ENCODE peak calls at places on chromosomes 2 and 18, in five cellular contexts. H, R, M, N and A are unnamed samples.

GRCh38 chr2:68835636-68836035 is 35.6 kb downstream of the BMP10 start:
- DNase-seq in H (no peak), R (no peak), M (no peak), N (no peak), A (no peak)

GRCh38 chr2:191512202-191512601 is 165.7 kb upstream of the NABP1 start:
- DNase-seq in H (no peak), R (no peak), M (no peak), N (no peak), A (no peak)

GRCh38 chr2:32289165-32290054 is 11.7 kb downstream of the YIPF4 start:
- DNase-seq in H (no peak), R (no peak), M (peak; percentile 80), N (no peak), A (no peak)

GRCh38 chr2:195162194-195162593 is 494.8 kb upstream of the SLC39A10 start:
- DNase-seq in H (no peak), R (no peak), M (no peak), N (no peak), A (no peak)

GRCh38 chr2:73982140-73982617 is 2.5 kb upstream of the TET3 start:
- DNase-seq in H (no peak), R (peak; percentile 58), M (no peak), N (no peak), A (no peak)

GRCh38 chr2:222969491-222969890 is 82.5 kb upstream of the KCNE4 start:
- DNase-seq in H (no peak), R (no peak), M (no peak), N (no peak), A (no peak)

GRCh38 chr2:98329549-98329948 is 16.7 kb upstream of the CNGA3 start:
- DNase-seq in H (no peak), R (no peak), M (no peak), N (no peak), A (no peak)

GRCh38 chr18:46497129-46497528 is 159.9 kb downstream of the LOXHD1 start:
- DNase-seq in H (no peak), R (no peak), M (no peak), N (peak; percentile 63), A (no peak)

GRCh38 chr2:189091253-189091652 is 88.3 kb downstream of the COL5A2 start:
- DNase-seq in H (no peak), R (no peak), M (no peak), N (no peak), A (no peak)

GRCh38 chr2:51795248-51795888 is 763.4 kb upstream of the NRXN1 start:
- DNase-seq in H (no peak), R (no peak), M (no peak), N (peak; percentile 77), A (no peak)

GRCh38 chr2:74107071-74107470 is 40.6 kb downstream of the BOLA3 start:
- DNase-seq in H (no peak), R (no peak), M (no peak), N (peak; percentile 41), A (no peak)

GRCh38 chr2:132669854-132670103 is 226 bp downstream of the LYPD1 start:
- DNase-seq in H (no peak), R (no peak), M (no peak), N (no peak), A (peak; percentile 68)

GRCh38 chr2:133296396-133296795 is 271.9 kb downstream of the NCKAP5 start:
- DNase-seq in H (no peak), R (no peak), M (no peak), N (no peak), A (no peak)

GRCh38 chr18:22549260-22549937 is 131.7 kb upstream of the CTAGE1 start:
- DNase-seq in H (no peak), R (no peak), M (no peak), N (no peak), A (no peak)

GRCh38 chr2:236661064-236661761 is 91.6 kb downstream of the ACKR3 start:
- DNase-seq in H (no peak), R (peak; percentile 68), M (no peak), N (peak; percentile 90), A (no peak)

GRCh38 chr2:127410871-127411396 is 7.3 kb upstream of the PROC start:
- DNase-seq in H (no peak), R (no peak), M (no peak), N (no peak), A (no peak)

GRCh38 chr18:14970027-14970426 is 222.1 kb downstream of the ANKRD30B start:
- DNase-seq in H (no peak), R (no peak), M (no peak), N (peak; percentile 1), A (no peak)

GRCh38 chr2:173924285-173924684 is 40.9 kb downstream of the SP3 start:
- DNase-seq in H (no peak), R (no peak), M (no peak), N (no peak), A (no peak)

GRCh38 chr2:173922760-173923159 is 42.4 kb downstream of the SP3 start:
- DNase-seq in H (no peak), R (no peak), M (no peak), N (no peak), A (no peak)

GRCh38 chr2:173926875-173927274 is 38.3 kb downstream of the SP3 start:
- DNase-seq in H (no peak), R (no peak), M (no peak), N (no peak), A (no peak)

GRCh38 chr2:173922068-173922467 is 43.1 kb downstream of the SP3 start:
- DNase-seq in H (no peak), R (no peak), M (no peak), N (no peak), A (no peak)
- H3K4me1 ChIP-seq in H (peaks cover 24% of the 10 kb centered on the region), R (peaks cover 38% of the 10 kb centered on the region), M (peaks cover 9% of the 10 kb centered on the region), N (no peaks in the 10 kb centered on the region), A (no peaks in the 10 kb centered on the region)

GRCh38 chr2:15246870-15247269 is 314.3 kb downstream of the NBAS start:
- DNase-seq in H (no peak), R (no peak), M (no peak), N (no peak), A (no peak)
- H3K4me1 ChIP-seq in H (no peaks in the 10 kb centered on the region), R (no peaks in the 10 kb centered on the region), M (no peaks in the 10 kb centered on the region), N (no peaks in the 10 kb centered on the region), A (no peaks in the 10 kb centered on the region)

GRCh38 chr2:64342195-64343099 is 111.5 kb upstream of the LGALSL start:
- DNase-seq in H (no peak), R (no peak), M (no peak), N (no peak), A (no peak)
- H3K4me1 ChIP-seq in H (no peaks in the 10 kb centered on the region), R (no peaks in the 10 kb centered on the region), M (no peaks in the 10 kb centered on the region), N (no peaks in the 10 kb centered on the region), A (no peaks in the 10 kb centered on the region)

GRCh38 chr2:230414302-230414701 is 1.7 kb upstream of the SP100 start:
- DNase-seq in H (no peak), R (no peak), M (no peak), N (no peak), A (no peak)

GRCh38 chr2:230413465-230413864 is 2.5 kb upstream of the SP100 start:
- DNase-seq in H (no peak), R (no peak), M (no peak), N (no peak), A (no peak)

GRCh38 chr2:230411484-230412368 is 4.3 kb upstream of the SP100 start:
- DNase-seq in H (peak; percentile 53), R (peak; percentile 73), M (no peak), N (peak; percentile 47), A (peak; percentile 89)

GRCh38 chr2:230412369-230412706 is 3.7 kb upstream of the SP100 start:
- DNase-seq in H (no peak), R (no peak), M (no peak), N (no peak), A (no peak)

DNA sequence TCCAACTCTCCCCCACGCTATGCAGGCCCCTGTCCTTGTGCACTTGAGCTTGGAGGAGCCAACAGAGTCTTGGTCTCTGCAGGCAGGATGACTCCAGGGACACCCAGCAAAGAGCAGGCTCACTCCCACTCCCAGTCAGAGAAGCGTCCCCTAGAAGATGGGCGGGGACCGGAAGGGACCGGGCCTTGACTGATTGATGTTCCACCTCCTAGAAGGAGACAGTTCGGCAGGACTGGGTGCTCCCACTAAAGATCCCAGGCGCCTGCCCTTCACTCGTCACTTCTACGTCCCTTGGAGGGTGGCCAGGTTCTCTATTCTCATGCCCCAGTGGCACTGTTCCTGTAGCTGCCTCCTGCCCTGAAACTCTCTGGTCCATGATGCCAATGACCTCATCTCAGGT is 3.2 kb upstream of the SP100 start:
- DNase-seq in H (no peak), R (no peak), M (no peak), N (no peak), A (no peak)
- H3K4me1 ChIP-seq in H (peaks cover 29% of the 10 kb centered on the region), R (peaks cover 10% of the 10 kb centered on the region), M (peaks cover 13% of the 10 kb centered on the region), N (no peaks in the 10 kb centered on the region), A (peaks cover 25% of the 10 kb centered on the region)

GRCh38 chr2:63827749-63828148 is 13.9 kb upstream of the UGP2 start:
- DNase-seq in H (no peak), R (no peak), M (no peak), N (peak; percentile 97), A (no peak)

GRCh38 chr2:63834401-63834800 is 7.3 kb upstream of the UGP2 start:
- DNase-seq in H (no peak), R (no peak), M (no peak), N (no peak), A (no peak)

GRCh38 chr2:63837036-63837594 is 4.6 kb upstream of the UGP2 start:
- DNase-seq in H (no peak), R (no peak), M (no peak), N (no peak), A (no peak)

DNA sequence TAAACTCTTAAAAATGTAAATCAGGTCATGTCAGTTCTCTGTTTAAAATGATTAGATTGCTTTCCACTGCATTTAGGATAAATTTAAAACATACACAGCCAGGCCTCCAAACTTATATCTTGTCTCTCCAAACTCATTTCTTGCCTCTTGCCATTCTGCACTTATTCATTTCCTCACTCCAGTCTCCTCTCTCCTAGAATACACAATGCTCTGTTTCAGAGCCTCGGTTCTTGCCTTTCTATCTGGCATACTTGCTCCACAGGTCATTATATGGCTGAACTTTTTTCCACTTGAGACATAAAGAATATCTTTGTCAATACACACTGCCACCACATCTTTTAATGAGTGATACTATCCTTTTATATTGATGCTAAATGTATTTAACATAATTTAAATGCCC is 10.5 kb upstream of the UGP2 start:
- DNase-seq in H (no peak), R (no peak), M (no peak), N (peak; percentile 53), A (no peak)
- H3K4me1 ChIP-seq in H (no peaks in the 10 kb centered on the region), R (peaks cover 13% of the 10 kb centered on the region), M (no peaks in the 10 kb centered on the region), N (peaks cover 4% of the 10 kb centered on the region), A (no peaks in the 10 kb centered on the region)

GRCh38 chr2:46547223-46548102 is 68.1 kb downstream of the TMEM247 start:
- DNase-seq in H (no peak), R (peak; percentile 78), M (no peak), N (no peak), A (no peak)
- H3K4me1 ChIP-seq in H (peaks cover 17% of the 10 kb centered on the region), R (peaks cover 81% of the 10 kb centered on the region), M (peaks cover 3% of the 10 kb centered on the region), N (peaks cover 12% of the 10 kb centered on the region), A (peaks cover 4% of the 10 kb centered on the region)

DNA sequence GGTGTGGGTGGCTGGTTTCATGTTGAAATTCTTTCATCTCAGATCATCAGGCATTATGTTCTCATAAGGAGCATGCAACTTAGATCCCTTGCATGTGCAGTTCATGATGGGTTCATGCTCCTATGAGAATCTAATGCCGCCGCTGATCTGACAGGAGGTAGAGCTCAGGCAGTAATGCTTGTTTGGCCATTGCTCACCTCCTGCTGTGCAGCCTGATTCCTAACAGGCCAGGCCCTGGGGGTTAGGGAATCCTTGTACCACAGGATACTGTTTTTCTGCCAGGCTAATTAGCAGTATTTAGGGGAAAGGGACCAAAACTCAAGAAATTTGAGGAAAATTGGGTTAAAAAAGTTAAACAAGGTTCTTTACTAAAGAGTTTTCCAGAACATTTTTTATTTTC is 5.3 kb upstream of the LHCGR start:
- DNase-seq in H (no peak), R (no peak), M (no peak), N (no peak), A (no peak)
- H3K4me1 ChIP-seq in H (no peaks in the 10 kb centered on the region), R (no peaks in the 10 kb centered on the region), M (no peaks in the 10 kb centered on the region), N (no peaks in the 10 kb centered on the region), A (no peaks in the 10 kb centered on the region)

GRCh38 chr18:78158943-78159342 is 820.7 kb upstream of the SALL3 start:
- DNase-seq in H (no peak), R (no peak), M (no peak), N (no peak), A (no peak)
- H3K4me1 ChIP-seq in H (no peaks in the 10 kb centered on the region), R (no peaks in the 10 kb centered on the region), M (no peaks in the 10 kb centered on the region), N (no peaks in the 10 kb centered on the region), A (no peaks in the 10 kb centered on the region)